ENCODE peak calls at places on chromosome 22, in five cellular contexts. Y is HepG2, O is NT2/D1, N is H1, L is GM12878. R is an unnamed sample.

GRCh38 chr22:44196731-44197131 is 16.0 kb downstream of the PARVG start:
- DNase-seq in Y (no peak), O (no peak), N (no peak), L (no peak), R (no peak)

GRCh38 chr22:35961480-35961902 is 67.1 kb downstream of the RBFOX2 start:
- DNase-seq in Y (no peak), O (peak), N (peak), L (no peak), R (peak)

GRCh38 chr22:49269928-49270327 is 557.7 kb downstream of the BRD1 start:
- DNase-seq in Y (no peak), O (no peak), N (no peak), L (no peak), R (no peak)

GRCh38 chr22:45164217-45165123 is 745 bp downstream of the NUP50 start:
- DNase-seq in Y (no peak), O (no peak), N (no peak), L (no peak), R (peak)

GRCh38 chr22:49999901-50000586 is 12.5 kb downstream of the IL17REL start:
- DNase-seq in Y (no peak), O (no peak), N (no peak), L (no peak), R (peak)

GRCh38 chr22:35727436-35727835 is 9.8 kb downstream of the APOL5 start:
- DNase-seq in Y (no peak), O (no peak), N (no peak), L (no peak), R (no peak)

GRCh38 chr22:23246982-23247766 is 66.9 kb downstream of the BCR start:
- DNase-seq in Y (peak), O (no peak), N (no peak), L (no peak), R (no peak)

GRCh38 chr22:20065896-20066616 is 14.0 kb upstream of the DGCR8 start:
- DNase-seq in Y (no peak), O (no peak), N (no peak), L (no peak), R (no peak)

GRCh38 chr22:20013382-20013871 is 3.2 kb downstream of the ARVCF start:
- DNase-seq in Y (peak), O (no peak), N (peak), L (no peak), R (peak)

GRCh38 chr22:49815641-49816071 is 12.0 kb downstream of the BRD1 start:
- DNase-seq in Y (no peak), O (no peak), N (no peak), L (peak), R (no peak)

GRCh38 chr22:19579113-19579811 is 55.1 kb upstream of the CLDN5 start:
- DNase-seq in Y (no peak), O (no peak), N (no peak), L (no peak), R (no peak)

GRCh38 chr22:22687638-22688500 is 43.5 kb downstream of the GGTLC2 start:
- DNase-seq in Y (peak), O (no peak), N (no peak), L (no peak), R (peak)

GRCh38 chr22:36010913-36011312 is 17.7 kb downstream of the RBFOX2 start:
- DNase-seq in Y (no peak), O (no peak), N (no peak), L (no peak), R (no peak)

GRCh38 chr22:38317995-38318715 is 922 bp upstream of the CSNK1E start:
- DNase-seq in Y (peak), O (no peak), N (no peak), L (no peak), R (peak)

GRCh38 chr22:19855504-19856409 is 1.1 kb upstream of the GNB1L start:
- DNase-seq in Y (peak), O (no peak), N (no peak), L (peak), R (peak)

GRCh38 chr22:50262460-50262911 is 1.0 kb upstream of the MAPK12 start:
- DNase-seq in Y (peak), O (no peak), N (no peak), L (no peak), R (no peak)

GRCh38 chr22:48885919-48886305 is 941.8 kb downstream of the BRD1 start:
- DNase-seq in Y (no peak), O (no peak), N (no peak), L (no peak), R (no peak)

GRCh38 chr22:48724899-48725298 is 1102.8 kb downstream of the BRD1 start:
- DNase-seq in Y (no peak), O (no peak), N (no peak), L (no peak), R (no peak)

GRCh38 chr22:38404419-38404818 is 50.6 kb downstream of the KCNJ4 start:
- DNase-seq in Y (no peak), O (no peak), N (no peak), L (no peak), R (no peak)

GRCh38 chr22:45709004-45709739 is 37.5 kb downstream of the ATXN10 start:
- DNase-seq in Y (peak), O (no peak), N (no peak), L (no peak), R (peak)

GRCh38 chr22:35498026-35498425 is 42.6 kb upstream of the RASD2 start:
- DNase-seq in Y (no peak), O (no peak), N (no peak), L (no peak), R (peak)

GRCh38 chr22:35783943-35784614 is 66.4 kb downstream of the APOL5 start:
- DNase-seq in Y (no peak), O (no peak), N (no peak), L (no peak), R (no peak)

GRCh38 chr22:48756146-48757111 is 1071.2 kb downstream of the BRD1 start:
- DNase-seq in Y (no peak), O (no peak), N (no peak), L (no peak), R (no peak)

GRCh38 chr22:37020192-37020479 is 594 bp downstream of the MPST start:
- DNase-seq in Y (no peak), O (no peak), N (no peak), L (no peak), R (peak)

GRCh38 chr22:50118557-50119168 is 28.9 kb downstream of the MOV10L1 start:
- DNase-seq in Y (peak), O (no peak), N (no peak), L (no peak), R (no peak)

GRCh38 chr22:44171486-44172076 is 9.1 kb upstream of the PARVG start:
- DNase-seq in Y (no peak), O (no peak), N (no peak), L (no peak), R (no peak)

GRCh38 chr22:39223091-39223710 is 21.6 kb downstream of the PDGFB start:
- DNase-seq in Y (no peak), O (no peak), N (no peak), L (no peak), R (no peak)

GRCh38 chr22:26072611-26073010 is 96.7 kb upstream of the SEZ6L start:
- DNase-seq in Y (no peak), O (no peak), N (no peak), L (no peak), R (no peak)

GRCh38 chr22:35510481-35510934 is 30.1 kb upstream of the RASD2 start:
- DNase-seq in Y (no peak), O (no peak), N (no peak), L (no peak), R (no peak)

GRCh38 chr22:19470010-19470409 is 9.0 kb downstream of the UFD1 start:
- DNase-seq in Y (no peak), O (no peak), N (no peak), L (no peak), R (no peak)

GRCh38 chr22:36238348-36239149 is 778 bp downstream of the APOL2 start:
- DNase-seq in Y (no peak), O (no peak), N (no peak), L (no peak), R (no peak)

GRCh38 chr22:29152381-29153138 is 53.1 kb upstream of the EMID1 start:
- DNase-seq in Y (no peak), O (no peak), N (no peak), L (no peak), R (no peak)
- TF ChIP-seq SUZ12 in Y (no peak), O (no peak), N (no peak), L (no peak), R (no peak)

GRCh38 chr22:21079493-21079892 is 33.7 kb downstream of the LRRC74B start:
- DNase-seq in Y (no peak), O (no peak), N (no peak), L (no peak), R (no peak)
- TF ChIP-seq SUZ12 in Y (no peak), O (no peak), N (no peak), L (no peak), R (no peak)

GRCh38 chr22:42436402-42436801 is 4.2 kb upstream of the NFAM1 start:
- DNase-seq in Y (no peak), O (no peak), N (no peak), L (no peak), R (no peak)
- TF ChIP-seq SUZ12 in Y (no peak), O (no peak), N (no peak), L (no peak), R (no peak)

GRCh38 chr22:17518379-17518778 is 44.9 kb upstream of the SLC25A18 start:
- DNase-seq in Y (no peak), O (no peak), N (no peak), L (no peak), R (no peak)
- TF ChIP-seq SUZ12 in Y (no peak), O (no peak), N (no peak), L (no peak), R (no peak)

DNA sequence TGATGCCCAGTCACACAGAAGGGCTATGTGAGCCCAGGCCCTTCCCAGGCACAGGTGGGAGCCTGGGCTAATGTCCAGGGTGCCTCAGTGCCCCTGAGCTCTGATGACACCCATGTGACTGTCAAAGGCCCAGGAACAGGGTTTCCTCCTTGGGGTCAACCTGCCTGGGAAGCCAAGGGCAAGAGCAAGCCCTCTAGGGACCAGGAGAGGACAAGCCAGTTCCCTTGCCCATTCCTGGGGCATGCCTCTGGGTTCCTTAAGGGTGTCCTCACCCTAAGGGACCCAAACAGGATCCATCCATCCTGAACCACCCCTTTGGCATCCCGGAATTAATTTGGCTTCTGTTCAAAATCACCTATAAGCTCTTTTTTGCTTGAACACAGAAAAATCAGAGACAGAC is 39.0 kb downstream of the PISD start:
- DNase-seq in Y (no peak), O (no peak), N (no peak), L (no peak), R (no peak)
- TF ChIP-seq SUZ12 in Y (no peak), O (no peak), N (no peak), L (no peak), R (no peak)

GRCh38 chr22:28000361-28000760 is 81.3 kb upstream of the PITPNB start:
- DNase-seq in Y (no peak), O (no peak), N (no peak), L (no peak), R (no peak)
- TF ChIP-seq SUZ12 in Y (no peak), O (no peak), N (no peak), L (no peak), R (no peak)

DNA sequence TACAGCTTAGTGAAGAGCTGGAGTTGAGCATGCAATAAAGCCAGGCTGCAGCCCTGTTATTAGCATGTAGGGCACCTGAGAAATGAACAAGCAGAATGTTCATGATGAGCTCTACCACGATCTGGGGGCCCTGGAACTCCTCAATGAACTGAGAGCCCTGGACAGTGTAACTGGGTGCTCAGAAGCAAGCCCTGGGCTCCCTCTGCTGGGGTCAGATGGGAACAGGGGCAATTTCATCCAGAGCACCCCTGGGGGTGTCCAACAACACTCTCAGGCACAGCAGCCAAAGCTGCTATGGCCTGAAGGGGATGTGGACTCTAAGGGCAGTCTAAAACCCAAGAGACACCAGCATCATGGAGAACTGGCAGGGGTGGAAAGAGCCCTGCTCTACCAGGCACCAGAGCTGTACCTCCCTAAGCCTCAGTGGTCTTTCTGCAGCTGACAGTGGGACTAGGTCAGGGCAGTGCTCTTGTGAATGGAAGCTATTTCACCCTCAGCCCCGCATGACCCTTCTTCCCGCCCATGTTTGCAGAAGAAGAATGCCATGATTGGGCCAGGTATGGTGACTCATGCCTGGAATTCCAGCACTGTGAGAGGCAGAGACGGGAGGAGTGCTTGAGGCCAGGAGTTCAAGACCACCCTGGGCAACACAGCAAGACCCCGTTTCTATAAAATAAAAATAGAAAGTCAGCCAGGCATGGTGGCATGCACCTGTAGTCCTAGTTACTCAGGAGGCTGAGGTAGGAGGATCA is 28.9 kb downstream of the THOC5 start:
- DNase-seq in Y (peak), O (no peak), N (peak), L (no peak), R (peak)
- TF ChIP-seq SUZ12 in Y (no peak), O (no peak), N (no peak), L (no peak), R (no peak)

DNA sequence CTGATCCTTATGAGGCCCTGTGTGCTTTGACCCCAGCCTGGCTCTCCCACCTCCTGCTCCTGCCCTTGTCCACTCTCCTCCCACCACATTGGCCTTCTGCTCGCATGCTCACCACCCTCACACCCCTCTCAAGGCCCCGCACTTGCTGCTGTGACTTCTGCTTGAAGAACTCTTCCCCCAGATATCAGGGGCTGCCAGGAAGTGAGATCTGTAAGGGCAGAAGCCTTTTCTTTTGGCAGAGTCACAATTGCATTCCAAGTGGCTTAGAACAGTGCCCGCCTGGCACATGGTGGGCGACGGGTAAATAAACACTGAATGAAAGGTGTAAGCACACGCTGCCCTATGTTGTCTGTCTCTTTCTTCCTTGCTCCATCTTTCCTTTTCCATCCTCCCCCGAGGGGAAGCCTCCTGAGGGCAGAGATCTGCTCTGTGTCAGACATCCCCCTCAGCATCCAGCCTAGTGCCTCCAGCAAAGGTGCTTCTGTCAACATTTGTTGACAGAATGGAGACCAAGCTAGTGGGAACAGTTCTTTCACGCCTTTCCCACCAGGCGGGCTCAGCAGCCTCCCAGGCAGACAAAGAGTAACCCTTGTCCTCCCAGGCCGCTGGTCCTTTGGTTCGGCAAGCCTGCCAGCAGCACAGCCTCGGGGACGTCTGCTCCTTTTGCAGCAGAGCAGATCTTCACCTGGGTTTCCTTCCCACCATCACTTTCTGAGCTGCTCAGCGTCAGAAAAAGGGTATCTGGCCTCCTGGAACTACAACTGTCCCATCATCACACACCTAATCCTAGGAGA is 10.0 kb upstream of the PEX26 start:
- DNase-seq in Y (no peak), O (no peak), N (no peak), L (no peak), R (no peak)
- TF ChIP-seq SUZ12 in Y (no peak), O (no peak), N (no peak), L (no peak), R (no peak)

GRCh38 chr22:18070556-18071306 is 7.1 kb upstream of the PEX26 start:
- DNase-seq in Y (peak), O (no peak), N (no peak), L (no peak), R (no peak)
- TF ChIP-seq SUZ12 in Y (no peak), O (no peak), N (no peak), L (no peak), R (no peak)

R was measured in HEK293T.